ENCODE peak calls at places on chromosomes 13 and 19, in nine cellular contexts. I is left cardiac atrium, Q is ovary, C is AML-193, D is astrocyte of the hippocampus, U is GM03348, O is stromal cell of bone marrow, G is T-helper 2 cell, P is CMK. Y is an unnamed sample.

GRCh38 chr13:78787189-78787588 is 128.2 kb upstream of the OBI1 start:
- DNase-seq in I (no peak), Q (no peak), C (no peak), D (peak), U (peak), O (no peak), G (no peak), P (no peak), Y (no peak)

GRCh38 chr19:35975608-35976214 is 19.3 kb upstream of the SDHAF1 start:
- DNase-seq in I (no peak), Q (no peak), C (no peak), D (peak), U (peak), O (no peak), G (no peak), P (no peak), Y (no peak)

GRCh38 chr13:101945435-101945834 is 456.4 kb downstream of the FGF14 start:
- DNase-seq in I (no peak), Q (no peak), C (no peak), D (no peak), U (no peak), O (no peak), G (no peak), P (no peak), Y (no peak)

GRCh38 chr13:48054601-48055000 is 17.1 kb downstream of the NUDT15 start:
- DNase-seq in I (no peak), Q (no peak), C (no peak), D (no peak), U (no peak), O (no peak), G (no peak), P (no peak), Y (no peak)

GRCh38 chr13:90393408-90393807 is 954.1 kb upstream of the MIR17HG start:
- DNase-seq in I (no peak), Q (no peak), C (no peak), D (no peak), U (no peak), O (no peak), G (no peak), P (no peak), Y (no peak)

GRCh38 chr13:30125422-30126073 is 181.8 kb downstream of the KATNAL1 start:
- DNase-seq in I (no peak), Q (peak), C (no peak), D (peak), U (peak), O (peak), G (no peak), P (no peak), Y (no peak)

GRCh38 chr19:41646589-41647204 is 19.8 kb upstream of the CEACAM4 start:
- DNase-seq in I (no peak), Q (no peak), C (peak), D (no peak), U (peak), O (no peak), G (no peak), P (no peak), Y (no peak)

GRCh38 chr19:7979559-7979958 is 25.9 kb downstream of the ELAVL1 start:
- DNase-seq in I (no peak), Q (no peak), C (no peak), D (no peak), U (no peak), O (no peak), G (no peak), P (no peak), Y (no peak)

GRCh38 chr13:35343417-35343816 is 133.1 kb downstream of the MAB21L1 start:
- DNase-seq in I (no peak), Q (no peak), C (no peak), D (no peak), U (no peak), O (no peak), G (no peak), P (no peak), Y (no peak)

GRCh38 chr13:69565334-69565733 is 542.3 kb upstream of the ATXN8OS start:
- DNase-seq in I (no peak), Q (no peak), C (peak), D (peak), U (no peak), O (no peak), G (no peak), P (peak), Y (peak)

GRCh38 chr13:113252516-113252915 is 43.1 kb downstream of the CUL4A start:
- DNase-seq in I (no peak), Q (no peak), C (no peak), D (no peak), U (no peak), O (no peak), G (no peak), P (no peak), Y (no peak)

GRCh38 chr13:99384468-99384867 is 77.3 kb upstream of the GPR183 start:
- DNase-seq in I (no peak), Q (no peak), C (no peak), D (no peak), U (no peak), O (no peak), G (no peak), P (no peak), Y (no peak)

GRCh38 chr19:50362030-50362412 is 3.4 kb downstream of the NAPSA start:
- DNase-seq in I (no peak), Q (no peak), C (no peak), D (no peak), U (no peak), O (no peak), G (no peak), P (no peak), Y (no peak)

GRCh38 chr13:113393226-113393571 is 29.3 kb upstream of the GRTP1 start:
- DNase-seq in I (no peak), Q (no peak), C (no peak), D (no peak), U (no peak), O (no peak), G (no peak), P (no peak), Y (no peak)